ENCODE peak calls at places on chromosomes 13 and 19, in seven cellular contexts. Y is GOT3; L is epithelial cell of prostate; C is T-helper 2 cell treated with Interferon-gamma antibody and Interleukin-4, amounts not matched to agents 5 μg/mL and 100 μg/mL, for 36 hours; X is omental fat pad; T is kidney epithelial cell; F is CD4-positive, alpha-beta T cell. K is an unnamed sample.

GRCh38 chr13:19742651-19743050 is 40.1 kb downstream of the PSPC1 start:
- DNase-seq in C (no peak), F (no peak), L (no peak), X (no peak), Y (no peak), T (no peak), K (no peak)

GRCh38 chr19:10491472-10492047 is 11.6 kb downstream of the KEAP1 start:
- DNase-seq in L (no peak), C (no peak), X (no peak), T (no peak), F (no peak), Y (no peak), K (no peak)

GRCh38 chr19:8491574-8491973 is 10.9 kb downstream of the PRAM1 start:
- DNase-seq in Y (no peak), T (no peak), F (no peak), X (no peak), L (no peak), C (no peak), K (no peak)

GRCh38 chr13:91946498-91947070 is 548.2 kb downstream of the GPC5 start:
- DNase-seq in T (peak; percentile 1), Y (no peak), F (no peak), C (no peak), L (no peak), X (no peak), K (no peak)

GRCh38 chr19:40762754-40763153 is 11.8 kb downstream of the SNRPA start:
- DNase-seq in L (no peak), T (no peak), C (no peak), F (no peak), Y (no peak), X (no peak), K (no peak)

GRCh38 chr19:56083668-56084067 is 37.4 kb downstream of the ZNF787 start:
- DNase-seq in L (no peak), X (no peak), C (no peak), Y (no peak), T (no peak), F (no peak), K (no peak)

GRCh38 chr19:51694318-51695085 is 1.4 kb downstream of the SPACA6 start:
- DNase-seq in X (no peak), L (no peak), F (no peak), Y (no peak), C (no peak), T (no peak), K (no peak)

GRCh38 chr13:44219808-44220544 is 153.6 kb upstream of the SERP2 start:
- DNase-seq in T (no peak), F (no peak), L (peak; percentile 66), Y (peak; percentile 28), C (no peak), X (no peak), K (no peak)

GRCh38 chr19:49712397-49712859 is 21.5 kb downstream of the CPT1C start:
- DNase-seq in C (no peak), L (no peak), X (no peak), Y (peak; percentile 53), T (no peak), F (no peak), K (no peak)

GRCh38 chr19:1860821-1861598 is 2.4 kb downstream of the KLF16 start:
- DNase-seq in F (no peak), T (no peak), X (no peak), C (no peak), L (no peak), Y (no peak), K (no peak)

GRCh38 chr19:31152906-31153305 is 196.3 kb downstream of the TSHZ3 start:
- DNase-seq in L (peak; percentile 36), F (no peak), Y (no peak), T (no peak), C (no peak), X (no peak), K (no peak)

GRCh38 chr13:98389319-98389718 is 187.6 kb downstream of the STK24 start:
- DNase-seq in Y (no peak), X (no peak), F (no peak), L (no peak), T (no peak), C (no peak), K (no peak)

GRCh38 chr13:113853518-113854237 is 10.2 kb downstream of the GAS6 start:
- DNase-seq in X (peak; percentile 20), T (no peak), F (no peak), L (no peak), Y (no peak), C (no peak), K (no peak)

GRCh38 chr19:29507081-29507860 is 18.5 kb upstream of the VSTM2B start:
- DNase-seq in T (no peak), F (no peak), Y (no peak), C (no peak), X (no peak), L (no peak), K (no peak)

GRCh38 chr13:52162279-52163101 is 3.1 kb upstream of the NEK3 start:
- DNase-seq in L (no peak), Y (no peak), C (no peak), T (no peak), X (no peak), F (no peak), K (no peak)

GRCh38 chr13:98142427-98143156 is at the start of gene FARP1:
- DNase-seq in F (no peak), L (no peak), Y (peak; percentile 98), T (no peak), C (peak; percentile 54), X (no peak), K (peak; percentile 36)

GRCh38 chr19:39816287-39817048 is 17.5 kb downstream of the DYRK1B start:
- DNase-seq in F (no peak), X (no peak), T (no peak), L (no peak), Y (no peak), C (no peak), K (no peak)

GRCh38 chr19:48511800-48512503 is at the start of gene LMTK3:
- DNase-seq in F (peak; percentile 81), L (no peak), Y (no peak), C (peak; percentile 57), T (no peak), X (no peak), K (peak; percentile 71)

GRCh38 chr13:48446454-48446853 is 33.5 kb upstream of the LPAR6 start:
- DNase-seq in T (no peak), Y (no peak), F (no peak), L (no peak), X (no peak), C (no peak), K (no peak)

GRCh38 chr19:4597975-4598671 is 38.6 kb upstream of the SEMA6B start:
- DNase-seq in X (no peak), Y (no peak), T (no peak), F (peak; percentile 27), C (peak; percentile 5), L (no peak), K (peak; percentile 16)

GRCh38 chr13:51895906-51896888 is 34.4 kb downstream of the CCDC70 start:
- DNase-seq in F (peak; percentile 23), T (peak; percentile 7), Y (no peak), C (peak; percentile 30), X (no peak), L (no peak), K (peak; percentile 42)

GRCh38 chr19:45376045-45376724 is 5.8 kb upstream of the ERCC2 start:
- DNase-seq in X (no peak), L (peak; percentile 12), Y (peak; percentile 33), T (peak; percentile 78), F (no peak), C (no peak), K (no peak)

GRCh38 chr19:2328401-2329161 is at the start of the genes LSM7 and SPPL2B:
- DNase-seq in F (peak; percentile 92), C (peak; percentile 92), L (peak; percentile 18), X (peak; percentile 76), T (peak; percentile 47), Y (peak; percentile 72), K (peak; percentile 90)

GRCh38 chr13:83681547-83681946 is 200.7 kb downstream of the SLITRK1 start:
- DNase-seq in C (no peak), L (no peak), F (no peak), X (no peak), Y (no peak), T (no peak), K (no peak)

GRCh38 chr19:31233288-31233687 is 115.9 kb downstream of the TSHZ3 start:
- DNase-seq in T (no peak), F (no peak), X (no peak), L (no peak), C (no peak), Y (no peak), K (no peak)

GRCh38 chr13:28138756-28139470 is 568 bp downstream of the PAN3 start:
- DNase-seq in Y (peak; percentile 6), T (no peak), L (peak; percentile 63), C (peak; percentile 84), F (peak; percentile 78), X (peak; percentile 64), K (peak; percentile 80)

GRCh38 chr19:14434543-14435319 is 1.6 kb downstream of the PKN1 start:
- DNase-seq in X (no peak), T (peak; percentile 58), Y (no peak), F (no peak), L (no peak), C (peak; percentile 29), K (no peak)

GRCh38 chr19:29964171-29964570 is 22.1 kb downstream of the URI1 start:
- DNase-seq in X (no peak), T (no peak), C (no peak), L (no peak), Y (no peak), F (no peak), K (no peak)

GRCh38 chr13:57629821-57630235 is 1.7 kb upstream of the PCDH17 start:
- DNase-seq in F (no peak), X (peak; percentile 52), Y (peak; percentile 23), L (no peak), T (peak; percentile 69), C (no peak), K (no peak)

GRCh38 chr13:113656831-113657671 is 947 bp downstream of the ATP4B start:
- DNase-seq in Y (no peak), F (no peak), X (no peak), C (no peak), L (no peak), T (no peak), K (no peak)

GRCh38 chr13:21297452-21297851 is 121.0 kb downstream of the MRPL57 start:
- DNase-seq in C (no peak), Y (no peak), T (no peak), L (no peak), X (no peak), F (no peak), K (no peak)

GRCh38 chr19:8973501-8974091 is 36.6 kb downstream of the MUC16 start:
- DNase-seq in T (no peak), X (no peak), L (no peak), Y (no peak), F (no peak), C (no peak), K (no peak)

GRCh38 chr13:37602743-37603381 is 4.3 kb upstream of the POSTN start:
- DNase-seq in Y (no peak), L (no peak), C (no peak), T (no peak), X (no peak), F (no peak), K (no peak)

GRCh38 chr19:17721821-17722220 is 2.5 kb downstream of the MAP1S start:
- DNase-seq in Y (no peak), F (no peak), L (no peak), X (no peak), C (peak; percentile 23), T (no peak), K (no peak)

GRCh38 chr13:113532156-113532806 is 41.8 kb upstream of the DCUN1D2 start:
- DNase-seq in X (no peak), Y (no peak), L (peak; percentile 27), F (no peak), T (no peak), C (no peak), K (no peak)

GRCh38 chr19:41341669-41342490 is 11.8 kb downstream of the TGFB1 start:
- DNase-seq in L (no peak), T (no peak), X (no peak), C (no peak), Y (no peak), F (no peak), K (no peak)

GRCh38 chr13:42876810-42877550 is 95.6 kb downstream of the FAM216B start:
- DNase-seq in C (no peak), L (peak; percentile 73), Y (no peak), X (no peak), F (no peak), T (no peak), K (no peak)

GRCh38 chr19:39831679-39832078 is 2.3 kb downstream of the DYRK1B start:
- DNase-seq in L (no peak), Y (no peak), F (no peak), X (no peak), C (no peak), T (no peak), K (no peak)